ENCODE peak calls at places on chromosomes 16 and 17, in six cellular contexts. D is IMR-90, F is GM23338, R is fibroblast of mammary gland, I is AG10803, Y is fibroblast of lung. B is an unnamed sample.

GRCh38 chr16:11668590-11669379 is 530 bp downstream of the SNN start:
- DNase-seq in Y (no peak), R (no peak), D (no peak), F (peak), I (no peak), B (no peak)

GRCh38 chr17:78890111-78890897 is 12.7 kb downstream of the CEP295NL start:
- DNase-seq in F (no peak), R (no peak), Y (no peak), D (no peak), I (no peak), B (peak)

GRCh38 chr16:67116388-67117311 is 6.9 kb downstream of the PHAF1 start:
- DNase-seq in R (no peak), D (no peak), Y (no peak), I (peak), F (no peak), B (no peak)

GRCh38 chr17:42276359-42276608 is at the start of gene STAT5B:
- DNase-seq in D (peak), Y (peak), F (peak), R (peak), I (peak), B (peak)

GRCh38 chr17:45104029-45104428 is 28.3 kb downstream of the PLCD3 start:
- DNase-seq in Y (no peak), F (no peak), D (no peak), R (peak), I (no peak), B (no peak)

GRCh38 chr16:86930001-86930400 is 351.7 kb downstream of the FOXL1 start:
- DNase-seq in Y (peak), I (no peak), R (no peak), D (no peak), F (no peak), B (no peak)

GRCh38 chr16:30472328-30472942 is at the start of gene ITGAL:
- DNase-seq in I (no peak), R (no peak), D (no peak), Y (no peak), F (no peak), B (no peak)

GRCh38 chr17:33511670-33512069 is 218.6 kb upstream of the ASIC2 start:
- DNase-seq in F (no peak), I (no peak), R (no peak), D (no peak), Y (no peak), B (no peak)

GRCh38 chr16:88630433-88630832 is 7.9 kb upstream of the IL17C start:
- DNase-seq in I (no peak), R (no peak), Y (no peak), D (no peak), F (no peak), B (no peak)

GRCh38 chr17:40316571-40317344 is 7.8 kb downstream of the RARA start:
- DNase-seq in I (peak), Y (peak), D (peak), F (peak), R (peak), B (peak)

GRCh38 chr16:80577485-80578280 is 36.9 kb downstream of the DYNLRB2 start:
- DNase-seq in F (no peak), I (no peak), Y (no peak), D (no peak), R (no peak), B (no peak)

GRCh38 chr17:29195465-29196081 is 15.4 kb upstream of the MYO18A start:
- DNase-seq in I (no peak), D (no peak), F (no peak), R (no peak), Y (no peak), B (no peak)

GRCh38 chr16:9139965-9140364 is 48.5 kb downstream of the HAPSTR1 start:
- DNase-seq in F (peak), R (peak), Y (peak), I (peak), D (peak), B (peak)

GRCh38 chr17:9409026-9409425 is 166.6 kb downstream of the STX8 start:
- DNase-seq in I (no peak), R (no peak), Y (no peak), F (no peak), D (no peak), B (no peak)

GRCh38 chr16:52592778-52593177 is 45.8 kb upstream of the TOX3 start:
- DNase-seq in D (no peak), R (no peak), Y (no peak), F (no peak), I (no peak), B (no peak)

GRCh38 chr16:84050316-84050715 is 7.7 kb upstream of the SLC38A8 start:
- DNase-seq in R (no peak), I (no peak), Y (no peak), D (no peak), F (no peak), B (no peak)

GRCh38 chr17:379531-380200 is 27.1 kb upstream of the RPH3AL start:
- DNase-seq in Y (no peak), R (no peak), I (no peak), F (no peak), D (no peak), B (no peak)

GRCh38 chr16:77406680-77407079 is 28.2 kb downstream of the ADAMTS18 start:
- DNase-seq in D (peak), F (peak), I (peak), R (peak), Y (no peak), B (peak)

GRCh38 chr17:10121971-10122707 is 76.3 kb downstream of the GAS7 start:
- DNase-seq in Y (no peak), I (peak), D (peak), R (peak), F (no peak), B (no peak)

GRCh38 chr17:44216173-44216572 is 3.3 kb downstream of the UBTF start:
- DNase-seq in I (no peak), F (no peak), R (no peak), Y (no peak), D (no peak), B (no peak)

GRCh38 chr17:41910701-41911391 is 7.9 kb downstream of the ACLY start:
- DNase-seq in R (peak), F (no peak), Y (peak), D (peak), I (peak), B (peak)

GRCh38 chr16:4847774-4848587 is 700 bp downstream of the UBN1 start:
- DNase-seq in D (peak), F (peak), I (peak), Y (peak), R (peak), B (peak)

GRCh38 chr17:13107726-13108235 is 90.0 kb upstream of the ELAC2 start:
- DNase-seq in R (peak), F (no peak), Y (no peak), I (no peak), D (no peak), B (no peak)

GRCh38 chr17:59440757-59441458 is 109.5 kb downstream of the YPEL2 start:
- DNase-seq in Y (peak), D (peak), I (peak), R (peak), F (peak), B (peak)

GRCh38 chr17:9242497-9242881 is 221.2 kb downstream of the NTN1 start:
- DNase-seq in F (no peak), R (no peak), Y (no peak), I (no peak), D (no peak), B (no peak)

GRCh38 chr17:55323518-55324295 is 58.9 kb downstream of the HLF start:
- DNase-seq in F (no peak), Y (no peak), I (no peak), D (no peak), R (no peak), B (no peak)

GRCh38 chr17:78997231-78997741 is 12.3 kb downstream of the CANT1 start:
- DNase-seq in I (no peak), R (no peak), D (no peak), Y (no peak), F (no peak), B (no peak)

GRCh38 chr16:3135120-3135715 is 389 bp downstream of the ZNF213 start:
- DNase-seq in D (no peak), I (no peak), F (no peak), Y (no peak), R (no peak), B (no peak)

GRCh38 chr17:9982159-9982558 is 77.1 kb upstream of the RCVRN start:
- DNase-seq in Y (no peak), F (peak), D (no peak), R (no peak), I (no peak), B (peak)

GRCh38 chr16:85279874-85280545 is 167.7 kb upstream of the CIBAR2 start:
- DNase-seq in D (no peak), F (no peak), I (no peak), Y (no peak), R (no peak), B (peak)

GRCh38 chr17:44768505-44769142 is 9.8 kb downstream of the ADAM11 start:
- DNase-seq in D (no peak), F (no peak), Y (no peak), I (no peak), R (no peak), B (no peak)

GRCh38 chr17:37090941-37091340 is 142.2 kb downstream of the AATF start:
- DNase-seq in F (no peak), R (no peak), D (no peak), I (no peak), Y (no peak), B (no peak)

GRCh38 chr16:12320298-12320706 is 343.8 kb downstream of the SNX29 start:
- DNase-seq in I (peak), D (peak), F (no peak), R (peak), Y (peak), B (no peak)

GRCh38 chr16:64983983-64984382 is 137.9 kb downstream of the CDH11 start:
- DNase-seq in R (peak), Y (peak), I (peak), D (peak), F (peak), B (peak)
- TF ChIP-seq CTCF in R (peak), Y (peak), I (peak), D (peak), F (peak), B (peak)

GRCh38 chr17:81388612-81389367 is 6.5 kb upstream of the BAHCC1 start:
- DNase-seq in Y (peak), D (no peak), F (peak), I (peak), R (no peak), B (peak)

GRCh38 chr17:81387235-81388060 is 7.8 kb upstream of the BAHCC1 start:
- DNase-seq in Y (peak), D (peak), R (peak), F (peak), I (peak), B (peak)

GRCh38 chr17:81386646-81387234 is 8.5 kb upstream of the BAHCC1 start:
- DNase-seq in I (peak), Y (no peak), D (no peak), F (peak), R (no peak), B (peak)

GRCh38 chr17:81389585-81389984 is 5.7 kb upstream of the BAHCC1 start:
- DNase-seq in D (no peak), I (peak), R (no peak), Y (no peak), F (peak), B (no peak)

GRCh38 chr17:81388091-81388611 is 7.1 kb upstream of the BAHCC1 start:
- DNase-seq in R (no peak), F (no peak), I (no peak), Y (no peak), D (no peak), B (no peak)
- H3K4me3 ChIP-seq in R (peak), F (peak), I (peak), Y (no peak), D (no peak), B (no peak)

GRCh38 chr17:27491713-27492190 is 35.5 kb downstream of the KSR1 start:
- DNase-seq in F (no peak), I (no peak), R (no peak), Y (no peak), D (no peak), B (no peak)
- TF ChIP-seq CTCF in F (no peak), I (no peak), R (no peak), Y (no peak), D (no peak), B (no peak)

GRCh38 chr17:1643999-1644492 is 1.5 kb downstream of the SCARF1 start:
- DNase-seq in F (no peak), I (peak), Y (peak), D (no peak), R (no peak), B (no peak)

GRCh38 chr17:1646199-1646875 is 805 bp upstream of the SCARF1 start:
- DNase-seq in F (no peak), Y (no peak), I (no peak), D (no peak), R (no peak), B (no peak)

GRCh38 chr17:1644493-1645206 is 882 bp downstream of the SCARF1 start:
- DNase-seq in F (no peak), D (peak), R (peak), Y (peak), I (peak), B (peak)

GRCh38 chr17:1643293-1643998 is 2.1 kb downstream of the SCARF1 start:
- DNase-seq in I (peak), F (peak), D (no peak), R (no peak), Y (no peak), B (no peak)

DNA sequence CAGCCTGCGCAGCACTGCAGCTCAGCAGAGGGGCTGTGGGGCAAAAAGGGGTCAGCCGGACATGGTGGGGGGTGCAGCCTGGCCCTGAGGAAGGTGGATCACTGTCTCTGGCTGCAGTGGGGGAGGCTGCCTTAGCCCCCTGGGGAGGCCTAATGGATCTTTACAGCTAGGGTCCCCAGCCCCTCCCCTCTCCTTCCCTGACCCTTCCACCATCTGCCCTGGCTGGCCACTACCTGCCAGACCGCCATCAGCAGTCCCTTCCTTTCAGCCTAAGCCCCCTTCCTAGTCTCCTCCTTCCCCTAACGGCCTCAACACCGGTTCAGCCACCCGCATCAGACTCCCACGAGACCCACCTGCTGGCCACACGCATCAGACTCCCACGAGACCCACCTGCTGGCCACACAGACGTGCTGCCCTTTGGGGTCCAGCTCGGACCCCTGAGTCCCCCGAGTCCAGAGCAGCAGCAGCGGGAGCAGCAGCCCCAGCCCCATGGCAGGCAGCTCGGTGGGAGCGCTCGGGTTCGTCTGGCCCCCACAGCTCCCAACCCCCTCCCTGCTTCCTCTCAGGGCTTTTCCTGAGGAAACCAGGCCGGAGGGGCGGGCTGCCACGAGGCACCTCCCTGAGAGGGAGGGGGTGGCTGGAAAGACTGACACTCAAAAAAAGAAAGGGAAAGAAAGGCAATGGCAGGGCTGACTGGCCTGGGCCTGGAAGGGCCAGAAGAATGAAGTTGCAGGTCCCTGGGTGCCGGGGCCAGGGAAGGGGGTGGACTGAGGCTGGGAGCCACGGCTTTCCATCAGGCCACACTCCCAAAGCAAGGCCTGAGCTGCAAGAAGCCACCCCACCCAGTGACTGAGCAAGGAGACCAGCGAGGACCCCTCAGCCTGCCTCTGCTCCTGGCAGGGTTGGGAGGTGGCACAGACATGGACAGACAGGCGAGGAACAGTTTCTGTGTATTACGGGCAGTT is at the start of gene SCARF1:
- DNase-seq in Y (no peak), D (no peak), I (no peak), R (no peak), F (no peak), B (no peak)
- H3K4me3 ChIP-seq in Y (no peak), D (no peak), I (no peak), R (no peak), F (peak), B (no peak)

DNA sequence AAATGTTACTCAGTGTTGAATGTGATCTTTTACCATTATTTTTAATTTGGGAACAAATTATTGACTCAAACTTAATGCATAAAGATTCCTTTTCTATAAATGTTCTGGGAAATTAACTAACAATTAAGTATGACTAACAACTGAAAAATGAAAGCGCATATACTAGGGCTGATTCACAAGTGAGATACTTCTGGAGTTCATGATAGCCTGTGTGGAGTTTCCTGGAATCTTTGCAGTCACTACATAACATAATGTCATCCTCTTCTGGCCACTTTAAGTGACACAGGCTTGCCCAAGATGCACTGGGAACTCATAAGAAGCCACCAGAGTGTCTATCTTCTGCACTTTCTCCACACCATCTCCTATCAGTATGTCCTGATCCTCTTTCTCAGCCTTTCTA is 450.3 kb upstream of the CDH11 start:
- DNase-seq in I (peak), F (no peak), D (peak), Y (peak), R (peak), B (peak)
- TF ChIP-seq CTCF in I (peak), F (no peak), D (peak), Y (no peak), R (no peak), B (no peak)

GRCh38 chr16:1916654-1916990 is 1.6 kb downstream of the HS3ST6 start:
- DNase-seq in Y (no peak), D (no peak), R (no peak), F (peak), I (no peak), B (no peak)
- H3K4me3 ChIP-seq in Y (no peak), D (no peak), R (no peak), F (peak), I (no peak), B (no peak)

GRCh38 chr17:75897076-75898019 is 597 bp upstream of the TRIM65 start:
- DNase-seq in I (no peak), R (no peak), Y (no peak), F (peak), D (no peak), B (no peak)

GRCh38 chr17:75898065-75898464 is 1.3 kb upstream of the TRIM65 start:
- DNase-seq in I (no peak), D (no peak), R (no peak), Y (no peak), F (no peak), B (no peak)

GRCh38 chr17:75894049-75894742 is 2.6 kb downstream of the TRIM65 start:
- DNase-seq in I (no peak), D (no peak), Y (no peak), R (peak), F (peak), B (no peak)

GRCh38 chr17:75898791-75899190 is 2.0 kb upstream of the TRIM65 start:
- DNase-seq in Y (no peak), I (no peak), F (no peak), R (no peak), D (no peak), B (no peak)

GRCh38 chr17:75896360-75897075 is at the start of gene TRIM65:
- DNase-seq in Y (peak), D (peak), R (peak), I (peak), F (peak), B (peak)
- TF ChIP-seq CTCF in Y (peak), D (peak), R (no peak), I (peak), F (no peak), B (peak)

DNA sequence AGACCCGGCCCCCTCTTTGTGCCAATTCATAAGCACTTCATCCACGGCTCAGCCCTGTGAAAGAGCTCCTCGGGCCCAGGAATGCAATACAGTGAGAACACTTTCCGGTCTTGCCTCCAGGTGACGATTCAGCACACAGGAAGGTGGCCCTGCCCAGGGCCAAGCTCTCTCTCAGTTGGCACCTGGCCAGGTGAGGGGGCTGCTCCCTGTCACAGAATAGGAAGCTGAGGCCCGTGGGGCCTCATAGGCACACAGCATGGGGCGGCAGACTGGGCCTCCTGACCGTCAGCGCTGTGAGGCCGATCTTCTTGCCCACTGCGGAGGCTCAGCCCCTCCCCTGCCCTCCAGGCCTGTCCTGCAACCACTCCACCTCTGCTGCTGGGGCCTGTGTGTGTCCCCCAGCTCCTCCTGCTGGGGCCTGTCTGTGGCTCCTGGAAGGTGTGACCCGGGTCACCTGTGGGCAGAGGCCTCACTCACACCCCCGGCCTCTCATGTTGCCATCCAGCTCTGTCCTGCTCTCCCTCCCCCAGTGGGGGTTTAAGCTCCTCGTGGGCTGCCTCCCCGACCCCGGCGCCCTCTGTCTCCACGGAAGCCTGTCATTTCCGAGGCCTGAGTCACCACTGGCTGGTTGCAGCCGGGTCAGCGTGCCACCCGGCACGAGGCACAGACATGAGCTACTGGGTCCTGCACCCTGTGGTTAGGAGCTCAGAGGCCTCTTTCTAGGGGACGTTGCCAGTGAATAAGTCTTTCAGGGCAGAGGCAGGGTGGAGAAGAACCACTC is 114.4 kb downstream of the SEC14L1 start:
- DNase-seq in Y (peak), D (peak), F (peak), I (peak), R (peak), B (peak)
- H3K4me3 ChIP-seq in Y (no peak), D (no peak), F (no peak), I (no peak), R (no peak), B (peak)

GRCh38 chr17:27892866-27893769 is at the start of gene LYRM9:
- DNase-seq in I (peak), Y (peak), R (peak), D (peak), F (peak), B (peak)
- TF ChIP-seq CTCF in I (peak), Y (peak), R (peak), D (peak), F (peak), B (peak)

B was measured in fibroblast of villous mesenchyme.